ENCODE peak calls at places on chromosome 7, in five cellular contexts. E is NCI-H2171 treated with DMSO at 0.1 percent for 48 hours; H is GM13976; L is stimulated activated CD4-positive, alpha-beta T cell treated with anti-CD3 and anti-CD28 coated beads, Interleukin-4, amount 100 ng/mL, for 1 hour; T is hypothalamus. I is an unnamed sample.

GRCh38 chr7:87144173-87144657 is 8.0 kb upstream of the DMTF1 start:
- DNase-seq in T (no peak), L (no peak), H (peak), E (no peak), I (peak)

GRCh38 chr7:34165927-34166550 is 260.7 kb downstream of the BMPER start:
- DNase-seq in H (no peak), T (no peak), L (no peak), E (peak), I (peak)

GRCh38 chr7:37730489-37730888 is 46.9 kb downstream of the GPR141 start:
- DNase-seq in H (no peak), T (no peak), E (no peak), L (no peak), I (no peak)

GRCh38 chr7:80481196-80481884 is 30.5 kb downstream of the GNAT3 start:
- DNase-seq in T (no peak), E (no peak), H (no peak), L (no peak), I (no peak)

GRCh38 chr7:34133983-34134782 is 228.8 kb downstream of the BMPER start:
- DNase-seq in L (no peak), T (peak), E (peak), H (peak), I (peak)

GRCh38 chr7:26159243-26159642 is 7.2 kb downstream of the NFE2L3 start:
- DNase-seq in E (no peak), L (no peak), T (no peak), H (no peak), I (no peak)

GRCh38 chr7:80851896-80852476 is 66.9 kb downstream of the SEMA3C start:
- DNase-seq in E (no peak), T (no peak), L (no peak), H (no peak), I (no peak)

GRCh38 chr7:129083525-129083924 is 28.6 kb upstream of the TNPO3 start:
- DNase-seq in T (no peak), L (no peak), H (no peak), E (no peak), I (no peak)

GRCh38 chr7:142943706-142944268 is 4.5 kb downstream of the LLCFC1 start:
- DNase-seq in E (no peak), T (no peak), L (no peak), H (no peak), I (no peak)

GRCh38 chr7:73892003-73892975 is 31.3 kb downstream of the TMEM270 start:
- DNase-seq in H (no peak), E (peak), L (no peak), T (no peak), I (no peak)